ENCODE peak calls at places on chromosomes 2 and 18, in four cellular contexts. B is uterus, A is neural progenitor cell, J is upper lobe of right lung. K is an unnamed sample. For H3K4me1 and H3K27me3, the result is how much of the 10 kb centered on the place peaks cover.

GRCh38 chr2:11598228-11598731 is 64.4 kb downstream of the GREB1 start:
- DNase-seq in A (no peak), J (no peak), B (no peak), K (no peak)

GRCh38 chr2:203682688-203683130 is 23.7 kb upstream of the CD28 start:
- DNase-seq in J (no peak), A (no peak), B (peak), K (no peak)

GRCh38 chr18:56851774-56852173 is 200.6 kb downstream of the WDR7 start:
- DNase-seq in J (no peak), B (no peak), A (no peak), K (no peak)

GRCh38 chr2:24970483-24971299 is 1.1 kb downstream of the DNAJC27 start:
- DNase-seq in J (no peak), B (peak), A (no peak), K (no peak)

GRCh38 chr2:31227110-31227509 is 6.8 kb upstream of the EHD3 start:
- DNase-seq in A (no peak), B (no peak), J (no peak), K (peak)

GRCh38 chr2:98959759-98960507 is 23.9 kb upstream of the CRACDL start:
- DNase-seq in B (no peak), J (no peak), A (no peak), K (no peak)

GRCh38 chr2:205358351-205358815 is 323.9 kb upstream of the NRP2 start:
- DNase-seq in J (no peak), A (peak), B (no peak), K (no peak)

GRCh38 chr2:15863089-15863488 is 77.3 kb upstream of the MYCN start:
- DNase-seq in J (no peak), B (no peak), A (no peak), K (no peak)

GRCh38 chr2:23662941-23663729 is 263.8 kb downstream of the ATAD2B start:
- DNase-seq in A (no peak), B (no peak), J (no peak), K (no peak)

GRCh38 chr18:46676162-46676830 is 19.3 kb upstream of the LOXHD1 start:
- DNase-seq in A (no peak), B (no peak), J (no peak), K (no peak)

GRCh38 chr2:223576873-223577272 is 25.3 kb downstream of the SCG2 start:
- DNase-seq in B (no peak), J (no peak), A (no peak), K (no peak)

GRCh38 chr18:69795785-69796184 is 151.9 kb downstream of the CD226 start:
- DNase-seq in A (peak), B (no peak), J (no peak), K (no peak)

GRCh38 chr2:219285894-219286425 is 6.8 kb downstream of the DNAJB2 start:
- DNase-seq in J (peak), A (peak), B (peak), K (no peak)

GRCh38 chr2:3779650-3780049 is 76.3 kb downstream of the DCDC2C start:
- DNase-seq in B (no peak), A (no peak), J (no peak), K (no peak)

GRCh38 chr18:4748975-4749374 is 293.9 kb upstream of the DLGAP1 start:
- DNase-seq in J (no peak), A (no peak), B (no peak), K (no peak)

GRCh38 chr2:237441605-237442004 is 27.6 kb upstream of the COL6A3 start:
- DNase-seq in J (no peak), B (peak), A (no peak), K (no peak)

GRCh38 chr2:150911766-150912280 is 349.8 kb downstream of the RBM43 start:
- DNase-seq in A (no peak), J (peak), B (peak), K (peak)

GRCh38 chr2:7324706-7325105 is 407.5 kb downstream of the RNF144A start:
- DNase-seq in B (no peak), J (no peak), A (peak), K (no peak)

GRCh38 chr2:101961287-101962242 is 30.2 kb upstream of the IL1R2 start:
- DNase-seq in B (peak), A (no peak), J (peak), K (peak)
- H3K27ac ChIP-seq in B (peak), A (no peak), J (peak), K (peak)

GRCh38 chr2:128303911-128304310 is 14.8 kb downstream of the HS6ST1 start:
- DNase-seq in J (no peak), B (no peak), A (no peak), K (peak)
- H3K4me1 ChIP-seq in J (under half), B (under half), A (under half), K (under half)

GRCh38 chr2:86284401-86284841 is 53.0 kb downstream of the REEP1 start:
- DNase-seq in A (no peak), B (no peak), J (peak), K (no peak)

GRCh38 chr2:86285981-86286380 is 51.4 kb downstream of the REEP1 start:
- DNase-seq in J (peak), A (no peak), B (no peak), K (no peak)

GRCh38 chr2:86281066-86281700 is 56.2 kb downstream of the REEP1 start:
- DNase-seq in B (no peak), J (peak), A (no peak), K (no peak)

GRCh38 chr2:86284987-86285386 is 52.4 kb downstream of the REEP1 start:
- DNase-seq in B (no peak), J (peak), A (peak), K (no peak)

DNA sequence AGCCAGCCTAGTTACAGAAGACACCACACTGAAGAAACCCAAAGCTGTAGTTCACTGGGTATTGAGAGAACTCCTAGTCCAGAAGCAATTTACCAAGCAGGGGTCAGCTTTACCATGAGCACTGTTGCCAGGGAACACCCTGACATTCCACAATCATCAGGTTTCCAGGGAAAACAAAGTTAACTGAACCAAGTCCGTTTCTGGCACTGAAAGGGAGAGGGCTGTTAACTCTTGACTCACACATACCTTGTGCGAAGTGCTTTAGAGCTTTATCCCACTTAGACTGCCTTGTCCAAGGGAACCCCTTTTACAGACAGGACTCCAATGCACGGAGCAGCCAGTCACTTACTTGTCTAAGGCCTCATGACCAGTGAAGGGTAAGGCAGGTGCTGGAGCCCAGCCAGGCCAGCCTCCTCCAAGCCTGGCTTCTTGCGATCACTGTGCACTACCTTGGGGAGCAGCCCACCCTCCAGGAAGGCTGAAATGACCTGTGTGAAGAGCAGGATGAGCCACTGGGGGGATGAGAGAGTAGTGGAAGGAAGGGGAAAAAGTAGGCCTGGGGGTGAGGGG is 53.9 kb downstream of the REEP1 start:
- DNase-seq in A (no peak), B (no peak), J (peak), K (no peak)
- H3K27me3 ChIP-seq in A (under half), B (under half), J (under half), K (under half)

GRCh38 chr2:238895361-238895882 is 47.5 kb downstream of the TWIST2 start:
- DNase-seq in A (no peak), B (no peak), J (no peak), K (peak)
- H3K27ac ChIP-seq in A (no peak), B (peak), J (no peak), K (no peak)

GRCh38 chr2:241352227-241352626 is 3.9 kb upstream of the FARP2 start:
- DNase-seq in J (no peak), A (no peak), B (no peak), K (no peak)
- H3K4me1 ChIP-seq in J (under half), A (under half), B (under half), K (under half)

DNA sequence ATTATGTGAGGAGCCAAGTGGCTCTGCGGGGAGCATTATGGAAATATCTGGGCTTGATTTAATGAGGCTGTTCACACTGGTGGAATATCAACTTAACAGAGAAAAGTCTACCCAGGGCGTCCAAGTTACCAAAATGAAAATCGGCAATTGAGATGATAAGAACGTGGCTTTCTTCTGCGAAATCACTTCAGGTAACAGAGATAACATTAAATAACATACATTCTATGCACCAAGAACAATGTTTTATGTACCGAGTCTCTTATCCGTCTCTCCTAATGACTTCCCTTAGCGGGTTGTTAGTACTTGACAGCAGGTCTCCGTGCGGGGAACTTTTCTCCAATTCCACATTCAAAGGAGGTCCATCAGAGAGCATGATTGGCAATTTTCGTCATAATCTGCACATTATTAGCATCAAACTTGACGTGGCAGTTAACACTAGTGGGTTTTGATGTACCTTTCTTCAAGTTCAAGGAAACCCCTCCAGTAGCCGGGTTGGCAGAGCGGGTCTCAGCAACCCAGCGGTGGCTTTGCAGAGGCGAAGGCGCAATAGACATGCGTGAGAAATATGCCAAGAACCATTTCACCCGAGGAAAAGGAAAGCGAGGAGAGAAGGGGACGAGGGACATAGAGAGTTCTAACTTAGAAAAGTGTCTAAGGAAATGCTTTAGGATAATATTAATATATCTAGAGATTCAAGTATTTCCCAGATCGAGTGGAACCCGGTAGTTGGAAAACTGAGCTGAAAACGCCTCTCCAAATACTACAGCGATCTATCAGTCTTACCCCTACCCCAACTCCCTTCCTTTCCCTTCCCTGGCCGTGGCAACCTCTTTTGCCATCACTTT is 5.1 kb downstream of the EVX2 start:
- DNase-seq in A (no peak), B (no peak), J (no peak), K (no peak)
- H3K27me3 ChIP-seq in A (half or more), B (half or more), J (half or more), K (under half)